ENCODE peak calls at places on chromosome 19, in nine cellular contexts. N, F, E, G, Q, C, R, A and M are unnamed samples.

GRCh38 chr19:3494051-3494450 is 6.4 kb downstream of the DOHH start:
- DNase-seq in N (peak; percentile 43), F (peak; percentile 88), E (no peak), G (peak; percentile 52), Q (peak; percentile 16), C (no peak), R (peak; percentile 88), A (no peak), M (peak; percentile 59)

GRCh38 chr19:46755077-46755852 is 9.0 kb upstream of the STRN4 start:
- DNase-seq in N (no peak), F (no peak), E (no peak), G (no peak), Q (no peak), C (peak; percentile 77), R (no peak), A (no peak), M (no peak)

GRCh38 chr19:6821639-6822310 is 49.3 kb downstream of the VAV1 start:
- DNase-seq in N (no peak), F (no peak), E (no peak), G (peak; percentile 18), Q (no peak), C (no peak), R (no peak), A (no peak), M (no peak)

GRCh38 chr19:977058-977464 is 7.1 kb upstream of the WDR18 start:
- DNase-seq in N (no peak), F (no peak), E (no peak), G (no peak), Q (no peak), C (no peak), R (no peak), A (no peak), M (no peak)

GRCh38 chr19:41850381-41850780 is 5.5 kb downstream of the DMRTC2 start:
- DNase-seq in N (no peak), F (no peak), E (no peak), G (no peak), Q (no peak), C (no peak), R (no peak), A (no peak), M (no peak)

GRCh38 chr19:7006305-7006704 is 14.9 kb downstream of the MBD3L2B start:
- DNase-seq in N (no peak), F (no peak), E (no peak), G (no peak), Q (no peak), C (no peak), R (no peak), A (no peak), M (no peak)

GRCh38 chr19:31113250-31113685 is 236.0 kb downstream of the TSHZ3 start:
- DNase-seq in N (no peak), F (no peak), E (peak; percentile 55), G (no peak), Q (no peak), C (peak; percentile 39), R (no peak), A (no peak), M (no peak)

GRCh38 chr19:32691952-32692726 is 518 bp downstream of the NUDT19 start:
- DNase-seq in N (peak; percentile 30), F (peak; percentile 61), E (peak; percentile 28), G (peak; percentile 78), Q (peak; percentile 28), C (peak; percentile 69), R (peak; percentile 51), A (peak; percentile 51), M (peak; percentile 70)

GRCh38 chr19:47427241-47428176 is 8.2 kb upstream of the MEIS3 start:
- DNase-seq in N (peak; percentile 66), F (peak; percentile 94), E (peak; percentile 56), G (peak; percentile 75), Q (peak; percentile 53), C (peak; percentile 45), R (peak; percentile 94), A (peak; percentile 58), M (peak; percentile 94)

GRCh38 chr19:17111766-17112165 is 36.2 kb downstream of the MYO9B start:
- DNase-seq in N (no peak), F (no peak), E (no peak), G (no peak), Q (no peak), C (no peak), R (no peak), A (no peak), M (no peak)

GRCh38 chr19:55027472-55028337 is 10.4 kb downstream of the GP6 start:
- DNase-seq in N (no peak), F (no peak), E (peak; percentile 36), G (no peak), Q (no peak), C (no peak), R (no peak), A (no peak), M (no peak)

GRCh38 chr19:8575467-8575997 is 1.7 kb downstream of the MYO1F start:
- DNase-seq in N (peak; percentile 35), F (no peak), E (peak; percentile 76), G (peak; percentile 40), Q (peak; percentile 26), C (peak; percentile 35), R (peak; percentile 69), A (no peak), M (peak; percentile 92)

GRCh38 chr19:23099966-23100365 is 16.9 kb upstream of the ZNF730 start:
- DNase-seq in N (no peak), F (no peak), E (no peak), G (no peak), Q (no peak), C (no peak), R (no peak), A (no peak), M (no peak)

GRCh38 chr19:32817913-32818476 is 51.6 kb downstream of the SLC7A9 start:
- DNase-seq in N (no peak), F (no peak), E (no peak), G (no peak), Q (no peak), C (no peak), R (no peak), A (no peak), M (no peak)